ENCODE peak calls at places on chromosomes 3 and 15, in nine cellular contexts. Z is right atrium auricular region; C is T-helper 1 cell; B is stimulated activated CD4-positive, alpha-beta T cell treated with anti-CD3 and anti-CD28 coated beads, Interleukin-12 subunit alpha, Interleukin-12 subunit beta, amount 100 ng/mL, for 24 hours; N is NCI-H1694 treated with DMSO at 0.1 percent for 48 hours; S is HS-27A; A is anterior cingulate cortex; Q is hepatic stellate cell; M is amniotic stem cell. X is an unnamed sample.
A peak's percentile ranks its signal among the peaks of the same experiment; 100 is the strongest.

GRCh38 chr3:15538345-15538744 is 16.8 kb upstream of the COLQ start:
- DNase-seq in Z (no peak), C (no peak), B (no peak), N (no peak), S (no peak), A (no peak), Q (no peak), M (no peak), X (no peak)

GRCh38 chr15:64982472-64982871 is 7.2 kb downstream of the SPG21 start:
- DNase-seq in Z (no peak), C (no peak), B (no peak), N (no peak), S (no peak), A (no peak), Q (no peak), M (no peak), X (no peak)

GRCh38 chr3:10935028-10935427 is 57.5 kb upstream of the SLC6A1 start:
- DNase-seq in Z (no peak), C (no peak), B (no peak), N (no peak), S (no peak), A (no peak), Q (no peak), M (no peak), X (no peak)

GRCh38 chr15:35450492-35450891 is 95.5 kb downstream of the DPH6 start:
- DNase-seq in Z (no peak), C (no peak), B (no peak), N (no peak), S (no peak), A (no peak), Q (no peak), M (no peak), X (no peak)

GRCh38 chr15:81784751-81785150 is 261.1 kb downstream of the MEX3B start:
- DNase-seq in Z (no peak), C (no peak), B (no peak), N (no peak), S (no peak), A (no peak), Q (no peak), M (no peak), X (no peak)

GRCh38 chr15:101538177-101538576 is 48.7 kb upstream of the PCSK6 start:
- DNase-seq in Z (peak; percentile 30), C (no peak), B (no peak), N (no peak), S (no peak), A (no peak), Q (no peak), M (no peak), X (no peak)

GRCh38 chr3:34296779-34297178 is 498.3 kb downstream of the PDCD6IP start:
- DNase-seq in Z (no peak), C (no peak), B (no peak), N (no peak), S (no peak), A (no peak), Q (no peak), M (no peak), X (no peak)

GRCh38 chr3:16665282-16665741 is 60.1 kb upstream of the DAZL start:
- DNase-seq in Z (no peak), C (no peak), B (no peak), N (no peak), S (peak; percentile 19), A (no peak), Q (peak; percentile 21), M (no peak), X (no peak)

GRCh38 chr3:116441652-116442051 is 3.6 kb downstream of the LSAMP start:
- DNase-seq in Z (no peak), C (no peak), B (no peak), N (no peak), S (no peak), A (no peak), Q (no peak), M (no peak), X (no peak)